ENCODE peak calls at places on chromosome 22, in nine cellular contexts. Y is DMS79; G is neuronal stem cell; K is NCI-H1105 treated with DMSO at 0.1 percent for 48 hours; W is activated CD8-positive, alpha-beta memory T cell treated with anti-CD3 and anti-CD28 coated beads, Interleukin-2, amount 50 U/mL, for 4 hours; O is Peyer's patch; B is AG08396; A is T1000; R is amniotic stem cell. N is an unnamed sample.

GRCh38 chr22:48948575-48949170 is 879.0 kb downstream of the BRD1 start:
- DNase-seq in Y (no peak), G (no peak), K (no peak), W (no peak), O (no peak), B (no peak), A (no peak), R (no peak), N (no peak)

GRCh38 chr22:37314315-37315046 is 32.2 kb downstream of the CYTH4 start:
- DNase-seq in Y (no peak), G (no peak), K (no peak), W (no peak), O (no peak), B (no peak), A (peak; percentile 24), R (no peak), N (no peak)

GRCh38 chr22:37002633-37003032 is 16.6 kb downstream of the TST start:
- DNase-seq in Y (no peak), G (no peak), K (no peak), W (no peak), O (no peak), B (no peak), A (no peak), R (no peak), N (no peak)

GRCh38 chr22:31853736-31854500 is 90.4 kb upstream of the YWHAH start:
- DNase-seq in Y (no peak), G (no peak), K (no peak), W (no peak), O (no peak), B (no peak), A (no peak), R (no peak), N (no peak)

GRCh38 chr22:26541167-26541819 is 29.0 kb upstream of the TFIP11 start:
- DNase-seq in Y (no peak), G (no peak), K (no peak), W (no peak), O (no peak), B (no peak), A (no peak), R (no peak), N (no peak)

GRCh38 chr22:47693606-47694005 is 931.2 kb downstream of the TBC1D22A start:
- DNase-seq in Y (no peak), G (no peak), K (no peak), W (no peak), O (no peak), B (no peak), A (no peak), R (no peak), N (no peak)

GRCh38 chr22:37940698-37941376 is 12.6 kb downstream of the C22orf23 start:
- DNase-seq in Y (no peak), G (no peak), K (no peak), W (no peak), O (no peak), B (no peak), A (peak; percentile 68), R (no peak), N (no peak)

GRCh38 chr22:25566812-25567211 is 2.3 kb downstream of the GRK3 start:
- DNase-seq in Y (no peak), G (no peak), K (no peak), W (no peak), O (no peak), B (no peak), A (no peak), R (no peak), N (no peak)

GRCh38 chr22:29716814-29717213 is 3.0 kb upstream of the CABP7 start:
- DNase-seq in Y (no peak), G (peak; percentile 86), K (no peak), W (no peak), O (no peak), B (peak; percentile 84), A (peak; percentile 38), R (no peak), N (peak; percentile 13)

GRCh38 chr22:42492323-42492690 is 27.3 kb downstream of the RRP7A start:
- DNase-seq in Y (no peak), G (no peak), K (no peak), W (no peak), O (no peak), B (no peak), A (no peak), R (no peak), N (no peak)